ENCODE peak calls at places on chromosomes 11 and 22, in five cellular contexts. B is NCI-H187 treated with DMSO at 0.1 percent for 48 hours, X is fibroblast of the conjunctiva, E is HEK293T, K is brain microvascular endothelial cell. L is an unnamed sample.
A peak's percentile ranks its signal among the peaks of the same experiment; 100 is the strongest.

GRCh38 chr22:19174106-19175025 is 4.2 kb downstream of the SLC25A1 start:
- DNase-seq in X (peak; percentile 66), K (peak; percentile 50), B (no peak), E (no peak), L (no peak)

GRCh38 chr11:61787928-61788491 is 4.4 kb downstream of the TMEM258 start:
- DNase-seq in X (peak; percentile 18), E (peak; percentile 50), K (peak; percentile 59), B (no peak), L (peak; percentile 48)

GRCh38 chr11:105763594-105763993 is 153.7 kb downstream of the GRIA4 start:
- DNase-seq in K (no peak), B (no peak), E (no peak), X (no peak), L (no peak)

GRCh38 chr11:31783264-31783663 is 27.9 kb downstream of the PAX6 start:
- DNase-seq in K (no peak), B (no peak), E (no peak), X (no peak), L (no peak)

GRCh38 chr11:6608726-6609501 is 3.1 kb downstream of the TAF10 start:
- DNase-seq in B (no peak), X (no peak), E (no peak), K (no peak), L (no peak)

GRCh38 chr22:23801886-23802377 is 15.2 kb downstream of the SMARCB1 start:
- DNase-seq in K (no peak), B (no peak), X (no peak), E (no peak), L (no peak)

GRCh38 chr22:48249721-48250268 is 1487.3 kb downstream of the TBC1D22A start:
- DNase-seq in B (no peak), K (no peak), X (no peak), E (no peak), L (no peak)

GRCh38 chr11:47271961-47272661 is 2.2 kb downstream of the MADD start:
- DNase-seq in E (peak; percentile 21), B (peak; percentile 82), X (no peak), K (no peak), L (no peak)